ENCODE peak calls at places on chromosome 1, in five cellular contexts. T is fibroblast of mammary gland, Y is OCI-LY7, G is adrenal gland, I is HFF-Myc. E is an unnamed sample.

GRCh38 chr1:51044834-51045233 is 57.2 kb upstream of the C1orf185 start:
- DNase-seq in T (peak), Y (peak), G (no peak), I (no peak), E (no peak)

GRCh38 chr1:234400773-234401172 is 27.5 kb downstream of the COA6 start:
- DNase-seq in T (no peak), Y (no peak), G (no peak), I (no peak), E (no peak)

GRCh38 chr1:156760092-156760795 is 7.1 kb upstream of the PRCC start:
- DNase-seq in T (no peak), Y (no peak), G (no peak), I (no peak), E (no peak)

GRCh38 chr1:14954930-14955329 is 198.6 kb upstream of the TMEM51 start:
- DNase-seq in T (no peak), Y (no peak), G (no peak), I (no peak), E (no peak)

GRCh38 chr1:232877361-232877991 is 72.3 kb downstream of the MAP10 start:
- DNase-seq in T (no peak), Y (no peak), G (no peak), I (no peak), E (no peak)

GRCh38 chr1:36136535-36136934 is 11.5 kb upstream of the COL8A2 start:
- DNase-seq in T (peak), Y (no peak), G (peak), I (no peak), E (no peak)

GRCh38 chr1:150168960-150169565 is 19.3 kb downstream of the PLEKHO1 start:
- DNase-seq in T (peak), Y (peak), G (peak), I (no peak), E (no peak)

GRCh38 chr1:155651861-155652661 is 36.5 kb downstream of the YY1AP1 start:
- DNase-seq in T (no peak), Y (no peak), G (no peak), I (no peak), E (no peak)

GRCh38 chr1:162670928-162671663 is 38.8 kb downstream of the DDR2 start:
- DNase-seq in T (peak), Y (no peak), G (peak), I (no peak), E (no peak)

GRCh38 chr1:52153898-52154297 is 12.0 kb downstream of the ZFYVE9 start:
- DNase-seq in T (no peak), Y (no peak), G (no peak), I (no peak), E (no peak)

GRCh38 chr1:217027403-217028080 is 304.3 kb upstream of the ESRRG start:
- DNase-seq in T (no peak), Y (peak), G (no peak), I (no peak), E (no peak)

GRCh38 chr1:1567831-1568380 is 6.8 kb downstream of the SSU72 start:
- DNase-seq in T (no peak), Y (no peak), G (no peak), I (no peak), E (no peak)

GRCh38 chr1:16367968-16368910 is 1.2 kb downstream of the SZRD1 start:
- DNase-seq in T (no peak), Y (peak), G (no peak), I (no peak), E (no peak)

GRCh38 chr1:78045600-78045849 is 241 bp upstream of the GIPC2 start:
- DNase-seq in T (peak), Y (no peak), G (no peak), I (no peak), E (no peak)

GRCh38 chr1:43582162-43582566 is 51.5 kb downstream of the PTPRF start:
- DNase-seq in T (peak), Y (no peak), G (no peak), I (peak), E (no peak)

GRCh38 chr1:53359225-53359933 is 31.5 kb upstream of the LRP8 start:
- DNase-seq in T (no peak), Y (no peak), G (peak), I (no peak), E (no peak)

GRCh38 chr1:62588000-62588399 is 9.3 kb upstream of the ANGPTL3 start:
- DNase-seq in T (peak), Y (no peak), G (no peak), I (no peak), E (no peak)

GRCh38 chr1:27322569-27323116 is 680 bp downstream of the TMEM222 start:
- DNase-seq in T (no peak), Y (peak), G (no peak), I (no peak), E (no peak)

GRCh38 chr1:10431065-10431730 is 965 bp downstream of the CENPS start:
- DNase-seq in T (peak), Y (peak), G (no peak), I (no peak), E (no peak)

GRCh38 chr1:20366766-20367602 is 76.3 kb downstream of the VWA5B1 start:
- DNase-seq in T (peak), Y (peak), G (no peak), I (peak), E (no peak)

GRCh38 chr1:87243573-87243972 is 85.1 kb upstream of the LMO4 start:
- DNase-seq in T (peak), Y (no peak), G (no peak), I (no peak), E (no peak)

GRCh38 chr1:115114308-115114707 is 25.0 kb upstream of the TSPAN2 start:
- DNase-seq in T (no peak), Y (no peak), G (no peak), I (no peak), E (no peak)

GRCh38 chr1:3785458-3786157 is 10.7 kb downstream of the LRRC47 start:
- DNase-seq in T (no peak), Y (peak), G (no peak), I (no peak), E (no peak)

GRCh38 chr1:10624256-10625050 is 149.7 kb downstream of the PEX14 start:
- DNase-seq in T (no peak), Y (no peak), G (no peak), I (no peak), E (no peak)

GRCh38 chr1:245085508-245086095 is 69.2 kb upstream of the KIF26B start:
- DNase-seq in T (peak), Y (no peak), G (no peak), I (peak), E (no peak)

GRCh38 chr1:118650084-118650807 is 337.9 kb downstream of the TBX15 start:
- DNase-seq in T (no peak), Y (no peak), G (no peak), I (no peak), E (no peak)

GRCh38 chr1:84442256-84442655 is 36.8 kb upstream of the RPF1 start:
- DNase-seq in T (peak), Y (peak), G (no peak), I (peak), E (peak)

GRCh38 chr1:245715291-245715701 is 560.5 kb downstream of the KIF26B start:
- DNase-seq in T (peak), Y (peak), G (no peak), I (no peak), E (no peak)

GRCh38 chr1:22816063-22816775 is 105.6 kb downstream of the EPHB2 start:
- DNase-seq in T (no peak), Y (no peak), G (no peak), I (no peak), E (no peak)

GRCh38 chr1:215710340-215710971 is 143.4 kb downstream of the KCTD3 start:
- DNase-seq in T (peak), Y (peak), G (no peak), I (peak), E (peak)

GRCh38 chr1:246528933-246529731 is 22.1 kb upstream of the SMYD3 start:
- DNase-seq in T (no peak), Y (no peak), G (no peak), I (no peak), E (no peak)

GRCh38 chr1:1091344-1092148 is 17.4 kb upstream of the RNF223 start:
- DNase-seq in T (no peak), Y (no peak), G (no peak), I (no peak), E (no peak)

GRCh38 chr1:41917835-41918449 is 780 bp downstream of the HIVEP3 start:
- DNase-seq in T (no peak), Y (no peak), G (peak), I (no peak), E (no peak)

GRCh38 chr1:220841293-220841692 is 38.0 kb upstream of the HLX start:
- DNase-seq in T (peak), Y (no peak), G (no peak), I (no peak), E (no peak)

GRCh38 chr1:174166530-174167328 is 7.4 kb downstream of the RABGAP1L start:
- DNase-seq in T (no peak), Y (no peak), G (no peak), I (no peak), E (no peak)

GRCh38 chr1:153659656-153660055 is 1.2 kb downstream of the SNAPIN start:
- DNase-seq in T (no peak), Y (no peak), G (no peak), I (no peak), E (no peak)
- H3K4me3 ChIP-seq in T (peak), Y (peak), G (peak), I (peak), E (peak)

GRCh38 chr1:195617157-195617556 is 991.1 kb downstream of the KCNT2 start:
- DNase-seq in T (no peak), Y (no peak), G (no peak), I (no peak), E (no peak)
- H3K4me3 ChIP-seq in T (no peak), Y (no peak), G (no peak), I (no peak), E (no peak)

GRCh38 chr1:6260961-6261614 is at the start of gene GPR153:
- DNase-seq in T (no peak), Y (no peak), G (peak), I (no peak), E (no peak)

GRCh38 chr1:6259491-6260362 is 1.2 kb downstream of the GPR153 start:
- DNase-seq in T (peak), Y (peak), G (peak), I (no peak), E (no peak)

GRCh38 chr1:6260433-6260934 is 414 bp downstream of the GPR153 start:
- DNase-seq in T (no peak), Y (no peak), G (no peak), I (no peak), E (no peak)

GRCh38 chr1:6262570-6263420 is 1.9 kb upstream of the GPR153 start:
- DNase-seq in T (peak), Y (no peak), G (no peak), I (peak), E (no peak)

DNA sequence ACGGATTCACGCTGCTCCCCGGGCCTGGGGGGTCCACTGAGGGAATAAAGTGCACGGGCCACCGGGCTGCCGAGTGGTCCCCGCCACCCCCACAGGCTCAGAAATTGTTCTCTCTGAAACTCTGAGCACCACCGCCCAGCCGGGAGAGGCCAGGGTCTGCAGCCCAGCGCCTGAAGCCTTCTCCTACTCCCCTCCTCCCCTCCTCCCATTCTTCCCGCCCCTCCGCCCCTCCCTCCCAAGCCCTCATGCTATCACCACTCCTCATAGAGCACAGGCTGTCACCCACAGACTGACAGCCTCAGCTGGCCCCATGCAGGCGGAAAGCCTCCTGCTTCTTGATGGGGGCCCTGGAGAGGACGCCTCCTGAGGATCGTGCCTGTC is 707 bp upstream of the GPR153 start:
- DNase-seq in T (no peak), Y (no peak), G (no peak), I (no peak), E (no peak)
- H3K4me3 ChIP-seq in T (peak), Y (no peak), G (peak), I (peak), E (peak)

GRCh38 chr1:54944610-54945392 is 35.6 kb upstream of the TMEM61 start:
- DNase-seq in T (peak), Y (peak), G (peak), I (peak), E (no peak)
- H3K4me3 ChIP-seq in T (no peak), Y (no peak), G (peak), I (no peak), E (no peak)

GRCh38 chr1:170661646-170662411 is 2.1 kb upstream of the PRRX1 start:
- DNase-seq in T (peak), Y (no peak), G (no peak), I (no peak), E (no peak)
- H3K4me3 ChIP-seq in T (peak), Y (no peak), G (peak), I (peak), E (peak)

GRCh38 chr1:243796016-243796415 is 54.0 kb downstream of the AKT3 start:
- DNase-seq in T (no peak), Y (no peak), G (no peak), I (no peak), E (no peak)

GRCh38 chr1:243802736-243803135 is 47.3 kb downstream of the AKT3 start:
- DNase-seq in T (no peak), Y (no peak), G (no peak), I (no peak), E (no peak)

GRCh38 chr1:243801378-243801777 is 48.7 kb downstream of the AKT3 start:
- DNase-seq in T (no peak), Y (no peak), G (no peak), I (no peak), E (no peak)

GRCh38 chr1:243798726-243799125 is 51.3 kb downstream of the AKT3 start:
- DNase-seq in T (peak), Y (no peak), G (no peak), I (peak), E (no peak)

GRCh38 chr1:243799908-243800307 is 50.1 kb downstream of the AKT3 start:
- DNase-seq in T (peak), Y (no peak), G (no peak), I (no peak), E (no peak)
- H3K4me3 ChIP-seq in T (no peak), Y (no peak), G (no peak), I (no peak), E (no peak)

GRCh38 chr1:6962956-6963915 is 178.0 kb downstream of the CAMTA1 start:
- DNase-seq in T (peak), Y (peak), G (peak), I (no peak), E (no peak)
- H3K4me3 ChIP-seq in T (no peak), Y (peak), G (peak), I (no peak), E (no peak)

DNA sequence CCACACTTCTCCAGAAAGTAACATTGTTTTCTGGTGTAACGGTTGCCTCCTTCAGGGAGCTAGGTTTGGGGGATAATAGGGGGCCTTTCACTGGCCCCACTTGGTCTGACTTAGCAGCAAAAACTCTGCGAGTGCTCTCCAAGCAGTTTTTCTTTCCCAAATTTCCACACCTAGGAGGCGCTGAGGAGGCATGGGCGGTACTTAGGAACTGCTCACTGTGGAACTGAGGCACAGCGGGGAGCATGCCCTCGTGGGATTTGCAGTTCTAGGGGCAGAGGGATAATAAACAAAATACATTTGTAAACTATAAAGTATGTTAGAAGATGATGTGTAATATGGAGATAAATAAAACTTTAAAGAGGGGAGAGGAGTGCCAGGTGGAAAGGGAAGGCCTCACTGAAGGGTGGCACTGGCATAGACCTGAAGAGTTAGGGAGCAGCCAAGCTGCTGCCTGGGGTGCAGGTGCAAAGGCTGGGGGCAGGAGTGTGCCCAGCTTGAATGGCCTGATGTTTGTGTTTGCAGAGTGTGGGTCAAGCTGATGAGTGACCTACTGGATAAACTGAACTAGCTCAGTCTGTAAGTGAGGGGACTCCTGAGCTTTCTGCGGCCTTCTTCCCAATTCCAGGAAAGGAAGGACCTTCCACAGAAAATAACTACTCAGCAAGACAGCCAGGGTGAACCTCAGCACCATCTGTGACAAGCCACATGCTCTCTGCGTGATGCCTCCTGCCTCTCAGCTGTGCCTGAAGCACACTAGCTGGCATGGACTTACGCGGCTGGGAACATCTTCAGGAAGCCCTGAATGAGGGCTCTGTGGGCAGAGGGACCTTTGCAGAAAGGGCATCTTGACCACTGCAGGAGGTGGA is 1.9 kb downstream of the EPHX1 start:
- DNase-seq in T (no peak), Y (no peak), G (no peak), I (no peak), E (no peak)
- H3K4me3 ChIP-seq in T (no peak), Y (no peak), G (peak), I (no peak), E (no peak)

GRCh38 chr1:33683913-33684312 is 180.0 kb upstream of the HMGB4 start:
- DNase-seq in T (no peak), Y (no peak), G (no peak), I (no peak), E (no peak)
- H3K4me3 ChIP-seq in T (no peak), Y (no peak), G (no peak), I (no peak), E (no peak)

GRCh38 chr1:17434016-17434415 is 5.5 kb downstream of the RCC2 start:
- DNase-seq in T (no peak), Y (no peak), G (no peak), I (no peak), E (no peak)
- H3K4me3 ChIP-seq in T (no peak), Y (no peak), G (no peak), I (no peak), E (no peak)

E was measured in SK-N-MC.